ENCODE peak calls at places on chromosome 4, in seven cellular contexts. One of them, this sample, is unnamed.
A peak's percentile ranks its signal among the peaks of the same experiment; 100 is the strongest.

GRCh38 chr4:53734584-53735363 is 143.5 kb upstream of the LNX1 start:
- DNase-seq in mammary epithelial cell: peak; percentile 32
- DNase-seq in CD8-positive, alpha-beta memory T cell: no peak
- DNase-seq in tibial artery: no peak
- DNase-seq in hepatocyte: no peak
- DNase-seq in ovary: no peak
- DNase-seq in IMR-90: peak; percentile 75
- DNase-seq in this sample: no peak

GRCh38 chr4:170497729-170498128 is 408.0 kb upstream of the AADAT start:
- DNase-seq in IMR-90: no peak
- DNase-seq in ovary: no peak
- DNase-seq in mammary epithelial cell: no peak
- DNase-seq in hepatocyte: no peak
- DNase-seq in tibial artery: no peak
- DNase-seq in CD8-positive, alpha-beta memory T cell: no peak
- DNase-seq in this sample: no peak

GRCh38 chr4:149897784-149898183 is 82.1 kb upstream of the IQCM start:
- DNase-seq in hepatocyte: peak; percentile 23
- DNase-seq in tibial artery: no peak
- DNase-seq in ovary: no peak
- DNase-seq in mammary epithelial cell: peak; percentile 6
- DNase-seq in IMR-90: peak; percentile 26
- DNase-seq in CD8-positive, alpha-beta memory T cell: no peak
- DNase-seq in this sample: no peak

GRCh38 chr4:119729815-119730643 is 101.4 kb upstream of the PDE5A start:
- DNase-seq in mammary epithelial cell: peak; percentile 65
- DNase-seq in hepatocyte: peak; percentile 77
- DNase-seq in tibial artery: peak; percentile 84
- DNase-seq in ovary: no peak
- DNase-seq in CD8-positive, alpha-beta memory T cell: no peak
- DNase-seq in IMR-90: peak; percentile 98
- DNase-seq in this sample: peak; percentile 79

GRCh38 chr4:622996-623913 is 2.1 kb upstream of the PDE6B start:
- DNase-seq in CD8-positive, alpha-beta memory T cell: no peak
- DNase-seq in mammary epithelial cell: no peak
- DNase-seq in IMR-90: no peak
- DNase-seq in tibial artery: peak; percentile 58
- DNase-seq in ovary: no peak
- DNase-seq in hepatocyte: no peak
- DNase-seq in this sample: no peak

GRCh38 chr4:85825937-85826678 is 351.2 kb downstream of the ARHGAP24 start:
- DNase-seq in mammary epithelial cell: no peak
- DNase-seq in ovary: no peak
- DNase-seq in CD8-positive, alpha-beta memory T cell: no peak
- DNase-seq in hepatocyte: peak; percentile 68
- DNase-seq in IMR-90: peak; percentile 58
- DNase-seq in tibial artery: no peak
- DNase-seq in this sample: peak; percentile 41

GRCh38 chr4:166091914-166092510 is 219.0 kb downstream of the TLL1 start:
- DNase-seq in ovary: no peak
- DNase-seq in CD8-positive, alpha-beta memory T cell: no peak
- DNase-seq in tibial artery: no peak
- DNase-seq in mammary epithelial cell: peak; percentile 17
- DNase-seq in hepatocyte: peak; percentile 65
- DNase-seq in IMR-90: peak; percentile 29
- DNase-seq in this sample: no peak

GRCh38 chr4:121711263-121712000 is 14.7 kb upstream of the ANXA5 start:
- DNase-seq in tibial artery: peak; percentile 92
- DNase-seq in IMR-90: peak; percentile 97
- DNase-seq in mammary epithelial cell: peak; percentile 87
- DNase-seq in CD8-positive, alpha-beta memory T cell: no peak
- DNase-seq in ovary: peak; percentile 90
- DNase-seq in hepatocyte: peak; percentile 92
- DNase-seq in this sample: peak; percentile 59

GRCh38 chr4:141006236-141006802 is 127.0 kb downstream of the RNF150 start:
- DNase-seq in tibial artery: no peak
- DNase-seq in CD8-positive, alpha-beta memory T cell: no peak
- DNase-seq in ovary: no peak
- DNase-seq in mammary epithelial cell: no peak
- DNase-seq in hepatocyte: no peak
- DNase-seq in IMR-90: no peak
- DNase-seq in this sample: no peak

GRCh38 chr4:169823685-169824084 is 65.9 kb upstream of the HPF1 start:
- DNase-seq in mammary epithelial cell: peak; percentile 61
- DNase-seq in IMR-90: peak; percentile 60
- DNase-seq in CD8-positive, alpha-beta memory T cell: no peak
- DNase-seq in ovary: no peak
- DNase-seq in tibial artery: no peak
- DNase-seq in hepatocyte: peak; percentile 87
- DNase-seq in this sample: no peak

GRCh38 chr4:173990879-173991231 is 292.6 kb downstream of the FBXO8 start:
- DNase-seq in hepatocyte: peak; percentile 61
- DNase-seq in mammary epithelial cell: no peak
- DNase-seq in CD8-positive, alpha-beta memory T cell: no peak
- DNase-seq in tibial artery: no peak
- DNase-seq in ovary: peak; percentile 82
- DNase-seq in IMR-90: no peak
- DNase-seq in this sample: peak; percentile 34

GRCh38 chr4:53536328-53536727 is 55.0 kb downstream of the LNX1 start:
- DNase-seq in tibial artery: no peak
- DNase-seq in IMR-90: no peak
- DNase-seq in hepatocyte: no peak
- DNase-seq in CD8-positive, alpha-beta memory T cell: no peak
- DNase-seq in mammary epithelial cell: no peak
- DNase-seq in ovary: no peak
- DNase-seq in this sample: no peak

GRCh38 chr4:155582031-155582430 is 84.6 kb upstream of the GUCY1A1 start:
- DNase-seq in mammary epithelial cell: no peak
- DNase-seq in CD8-positive, alpha-beta memory T cell: no peak
- DNase-seq in ovary: no peak
- DNase-seq in IMR-90: no peak
- DNase-seq in hepatocyte: no peak
- DNase-seq in tibial artery: no peak
- DNase-seq in this sample: no peak

GRCh38 chr4:173252024-173252935 is 81.9 kb downstream of the HMGB2 start:
- DNase-seq in ovary: no peak
- DNase-seq in mammary epithelial cell: peak; percentile 99
- DNase-seq in IMR-90: peak; percentile 100
- DNase-seq in CD8-positive, alpha-beta memory T cell: no peak
- DNase-seq in hepatocyte: peak; percentile 79
- DNase-seq in tibial artery: no peak
- DNase-seq in this sample: peak; percentile 34

GRCh38 chr4:80073362-80074008 is 456 bp upstream of the ANTXR2 start:
- DNase-seq in IMR-90: no peak
- DNase-seq in ovary: no peak
- DNase-seq in tibial artery: no peak
- DNase-seq in hepatocyte: no peak
- DNase-seq in mammary epithelial cell: no peak
- DNase-seq in CD8-positive, alpha-beta memory T cell: no peak
- DNase-seq in this sample: no peak

GRCh38 chr4:152709675-152710438 is 30.1 kb upstream of the TMEM154 start:
- DNase-seq in tibial artery: no peak
- DNase-seq in hepatocyte: no peak
- DNase-seq in ovary: no peak
- DNase-seq in mammary epithelial cell: peak; percentile 96
- DNase-seq in IMR-90: no peak
- DNase-seq in CD8-positive, alpha-beta memory T cell: no peak
- DNase-seq in this sample: no peak
- H3K4me3 ChIP-seq in tibial artery: no peak overlapping the region
- H3K4me3 ChIP-seq in hepatocyte: no peak overlapping the region
- H3K4me3 ChIP-seq in ovary: no peak overlapping the region
- H3K4me3 ChIP-seq in mammary epithelial cell: no peak overlapping the region
- H3K4me3 ChIP-seq in IMR-90: no peak overlapping the region
- H3K4me3 ChIP-seq in CD8-positive, alpha-beta memory T cell: no peak overlapping the region
- H3K4me3 ChIP-seq in this sample: no peak overlapping the region

DNA sequence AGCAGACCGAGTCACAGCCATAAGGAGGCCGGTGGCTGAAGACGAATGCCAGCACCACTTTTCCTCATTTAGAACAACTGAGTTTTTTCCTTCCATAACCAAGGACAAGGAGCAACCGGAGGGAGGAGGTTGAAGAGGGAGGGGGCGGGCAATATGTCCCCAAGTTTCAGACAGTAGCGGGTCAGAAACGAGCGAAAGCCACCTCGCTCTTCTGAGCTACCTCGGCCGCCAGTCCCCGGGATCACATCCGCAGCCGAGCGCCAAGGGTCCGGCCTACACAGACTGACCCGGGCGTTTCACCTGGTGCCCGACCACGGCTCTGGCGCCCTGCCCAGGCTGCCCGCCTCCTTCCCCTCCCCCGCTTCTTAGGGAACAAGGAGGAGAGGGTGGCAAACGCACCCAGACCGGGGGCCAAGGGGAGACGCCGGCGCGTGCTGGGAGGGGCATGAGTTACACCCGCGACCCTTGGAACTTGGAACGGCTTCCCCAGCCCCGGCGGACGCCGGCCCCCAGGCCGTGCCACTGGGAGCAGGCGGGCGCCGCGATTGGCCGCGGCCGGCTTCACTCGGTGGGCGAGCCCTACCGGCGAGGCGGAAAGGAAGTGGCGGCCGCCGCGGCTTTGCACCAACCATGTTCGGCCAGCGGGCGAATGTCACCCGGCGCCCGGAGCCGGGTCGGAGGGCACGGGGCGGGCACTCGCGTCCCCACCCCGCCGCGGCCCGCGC is 1.6 kb downstream of the IRF2 start:
- DNase-seq in CD8-positive, alpha-beta memory T cell: peak; percentile 68
- DNase-seq in hepatocyte: peak; percentile 91
- DNase-seq in IMR-90: peak; percentile 51
- DNase-seq in ovary: peak; percentile 77
- DNase-seq in mammary epithelial cell: peak; percentile 70
- DNase-seq in tibial artery: peak; percentile 91
- DNase-seq in this sample: peak; percentile 92
- H3K4me1 ChIP-seq in CD8-positive, alpha-beta memory T cell: peaks cover 35% of the 10 kb centered on the region
- H3K4me1 ChIP-seq in hepatocyte: peaks cover 37% of the 10 kb centered on the region
- H3K4me1 ChIP-seq in IMR-90: peaks cover 4% of the 10 kb centered on the region
- H3K4me1 ChIP-seq in ovary: peaks cover 3% of the 10 kb centered on the region
- H3K4me1 ChIP-seq in mammary epithelial cell: peaks cover 13% of the 10 kb centered on the region
- H3K4me1 ChIP-seq in tibial artery: peaks cover 26% of the 10 kb centered on the region
- H3K4me1 ChIP-seq in this sample: no peaks in the 10 kb centered on the region

DNA sequence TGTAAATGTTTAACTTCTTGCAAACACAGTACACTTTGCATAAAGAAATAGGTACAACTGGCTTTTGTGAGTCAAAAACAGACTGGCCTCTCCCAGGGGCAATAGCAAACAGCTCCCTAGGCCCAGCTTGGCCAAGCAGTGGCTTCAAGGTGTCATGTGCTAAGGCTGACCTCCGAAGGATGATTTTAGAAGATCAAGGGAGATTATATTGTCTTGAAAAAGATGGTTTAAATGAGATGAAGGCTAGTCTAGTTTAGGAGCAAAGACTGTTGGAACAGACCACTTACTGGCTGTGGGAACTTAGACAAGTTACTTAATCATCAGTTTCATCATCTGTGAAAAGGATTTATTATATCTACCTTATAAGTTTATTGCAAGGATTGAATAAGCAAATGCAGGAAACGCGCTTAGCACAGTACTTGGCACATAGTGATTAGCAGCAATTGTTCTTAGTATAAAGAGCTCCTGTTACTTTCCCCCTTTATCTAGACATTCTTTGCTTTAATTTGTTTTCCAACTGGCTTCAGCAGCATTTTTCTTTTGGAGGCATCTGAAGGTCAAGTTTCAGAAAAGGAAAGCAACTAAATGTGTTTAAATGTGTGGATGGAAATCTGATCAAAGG is 17.2 kb downstream of the ANXA3 start:
- DNase-seq in hepatocyte: no peak
- DNase-seq in ovary: no peak
- DNase-seq in tibial artery: no peak
- DNase-seq in CD8-positive, alpha-beta memory T cell: no peak
- DNase-seq in mammary epithelial cell: no peak
- DNase-seq in IMR-90: no peak
- DNase-seq in this sample: no peak
- H3K27ac ChIP-seq in hepatocyte: peak overlapping the region; percentile 97
- H3K27ac ChIP-seq in ovary: no peak overlapping the region
- H3K27ac ChIP-seq in tibial artery: no peak overlapping the region
- H3K27ac ChIP-seq in CD8-positive, alpha-beta memory T cell: no peak overlapping the region
- H3K27ac ChIP-seq in mammary epithelial cell: peak overlapping the region; percentile 97
- H3K27ac ChIP-seq in IMR-90: peak overlapping the region; percentile 10
- H3K27ac ChIP-seq in this sample: no peak overlapping the region

DNA sequence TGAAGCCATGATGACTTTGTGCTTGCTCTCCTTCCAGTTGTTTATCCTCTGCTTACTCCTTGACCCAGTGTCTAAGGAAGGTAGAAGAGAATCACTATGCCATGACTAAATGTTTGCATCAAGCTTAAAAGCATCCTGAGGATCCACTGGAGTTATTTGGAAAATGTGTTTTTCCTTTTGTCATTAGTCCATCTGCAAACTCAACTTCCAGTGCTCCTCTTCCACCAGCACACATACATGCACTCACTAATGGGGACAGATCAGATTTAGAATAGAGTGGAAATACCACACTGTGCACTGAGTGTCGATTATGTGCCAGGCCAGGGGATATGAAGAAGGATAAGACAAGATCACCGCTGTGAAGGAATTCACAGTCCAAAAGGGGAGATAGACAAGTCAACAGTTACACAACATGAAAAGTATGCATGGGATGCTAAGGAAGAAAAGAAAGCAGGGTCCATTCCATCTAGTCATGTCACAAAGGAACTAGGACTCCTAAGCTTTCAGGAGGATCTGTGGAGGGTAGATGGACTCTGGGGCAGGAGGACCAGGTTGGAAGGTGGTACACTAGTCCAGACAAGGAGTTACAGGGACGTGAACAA is 1.9 kb downstream of the OCIAD2 start:
- DNase-seq in CD8-positive, alpha-beta memory T cell: no peak
- DNase-seq in mammary epithelial cell: no peak
- DNase-seq in tibial artery: no peak
- DNase-seq in hepatocyte: no peak
- DNase-seq in IMR-90: peak; percentile 29
- DNase-seq in ovary: no peak
- DNase-seq in this sample: no peak
- H3K4me3 ChIP-seq in CD8-positive, alpha-beta memory T cell: peak overlapping the region; percentile 75
- H3K4me3 ChIP-seq in mammary epithelial cell: no peak overlapping the region
- H3K4me3 ChIP-seq in tibial artery: no peak overlapping the region
- H3K4me3 ChIP-seq in hepatocyte: no peak overlapping the region
- H3K4me3 ChIP-seq in IMR-90: no peak overlapping the region
- H3K4me3 ChIP-seq in ovary: no peak overlapping the region
- H3K4me3 ChIP-seq in this sample: no peak overlapping the region

DNA sequence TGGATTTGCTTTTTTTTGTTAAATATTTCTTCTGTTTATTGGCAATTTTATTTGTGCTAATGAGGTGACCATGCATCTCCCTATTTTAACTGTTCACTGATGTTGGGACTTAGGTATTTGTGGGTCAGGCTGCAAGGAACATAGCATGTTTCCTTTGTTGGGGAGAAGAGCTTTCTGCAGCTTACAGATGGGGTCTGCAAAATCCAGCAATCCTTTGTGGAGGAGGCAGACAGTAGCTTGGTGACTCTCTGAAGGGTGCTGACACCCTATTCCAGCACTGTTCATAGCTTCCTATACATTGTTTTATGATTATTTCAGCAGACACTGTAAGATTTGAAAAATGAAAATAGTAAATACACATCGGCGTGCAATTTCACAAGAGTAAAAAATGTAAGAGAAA is 491.7 kb downstream of the RAPGEF2 start:
- DNase-seq in mammary epithelial cell: no peak
- DNase-seq in IMR-90: no peak
- DNase-seq in hepatocyte: no peak
- DNase-seq in ovary: no peak
- DNase-seq in CD8-positive, alpha-beta memory T cell: no peak
- DNase-seq in tibial artery: no peak
- DNase-seq in this sample: no peak
- H3K4me1 ChIP-seq in mammary epithelial cell: no peaks in the 10 kb centered on the region
- H3K4me1 ChIP-seq in IMR-90: no peaks in the 10 kb centered on the region
- H3K4me1 ChIP-seq in hepatocyte: no peaks in the 10 kb centered on the region
- H3K4me1 ChIP-seq in ovary: no peaks in the 10 kb centered on the region
- H3K4me1 ChIP-seq in CD8-positive, alpha-beta memory T cell: no peaks in the 10 kb centered on the region
- H3K4me1 ChIP-seq in tibial artery: no peaks in the 10 kb centered on the region
- H3K4me1 ChIP-seq in this sample: no peaks in the 10 kb centered on the region

GRCh38 chr4:98430708-98431403 is 169.7 kb downstream of the RAP1GDS1 start:
- DNase-seq in CD8-positive, alpha-beta memory T cell: no peak
- DNase-seq in mammary epithelial cell: peak; percentile 96
- DNase-seq in ovary: no peak
- DNase-seq in tibial artery: no peak
- DNase-seq in hepatocyte: peak; percentile 56
- DNase-seq in IMR-90: peak; percentile 96
- DNase-seq in this sample: no peak
- H3K27ac ChIP-seq in CD8-positive, alpha-beta memory T cell: no peak overlapping the region
- H3K27ac ChIP-seq in mammary epithelial cell: peak overlapping the region; percentile 93
- H3K27ac ChIP-seq in ovary: no peak overlapping the region
- H3K27ac ChIP-seq in tibial artery: no peak overlapping the region
- H3K27ac ChIP-seq in hepatocyte: peak overlapping the region; percentile 25
- H3K27ac ChIP-seq in IMR-90: peak overlapping the region; percentile 33
- H3K27ac ChIP-seq in this sample: no peak overlapping the region

This sample was measured in colonic mucosa.